ENCODE peak calls at places on chromosomes 1 and 21, in five cellular contexts. One of them, this sample, is unnamed.

GRCh38 chr1:17533201-17533600 is 6.3 kb upstream of the ARHGEF10L start:
- DNase-seq in dermis microvascular lymphatic vessel endothelial cell: no peak
- DNase-seq in iPS-NIHi11: no peak
- DNase-seq in activated CD8-positive, alpha-beta memory T cell treated with anti-CD3 and anti-CD28 coated beads for 48 hours: no peak
- DNase-seq in cerebellar nuclear complex: no peak
- DNase-seq in this sample: no peak

GRCh38 chr1:212460376-212460775 is 27.7 kb downstream of the NENF start:
- DNase-seq in dermis microvascular lymphatic vessel endothelial cell: no peak
- DNase-seq in iPS-NIHi11: no peak
- DNase-seq in activated CD8-positive, alpha-beta memory T cell treated with anti-CD3 and anti-CD28 coated beads for 48 hours: no peak
- DNase-seq in cerebellar nuclear complex: no peak
- DNase-seq in this sample: no peak

GRCh38 chr1:64471218-64471719 is 1.3 kb downstream of the CACHD1 start:
- DNase-seq in dermis microvascular lymphatic vessel endothelial cell: no peak
- DNase-seq in iPS-NIHi11: peak
- DNase-seq in activated CD8-positive, alpha-beta memory T cell treated with anti-CD3 and anti-CD28 coated beads for 48 hours: no peak
- DNase-seq in cerebellar nuclear complex: no peak
- DNase-seq in this sample: peak

GRCh38 chr1:21508580-21509350 is 458 bp upstream of the ALPL start:
- DNase-seq in dermis microvascular lymphatic vessel endothelial cell: no peak
- DNase-seq in iPS-NIHi11: peak
- DNase-seq in activated CD8-positive, alpha-beta memory T cell treated with anti-CD3 and anti-CD28 coated beads for 48 hours: no peak
- DNase-seq in cerebellar nuclear complex: no peak
- DNase-seq in this sample: peak

GRCh38 chr1:30313584-30313983 is 409.8 kb downstream of the MATN1 start:
- DNase-seq in dermis microvascular lymphatic vessel endothelial cell: no peak
- DNase-seq in iPS-NIHi11: no peak
- DNase-seq in activated CD8-positive, alpha-beta memory T cell treated with anti-CD3 and anti-CD28 coated beads for 48 hours: no peak
- DNase-seq in cerebellar nuclear complex: no peak
- DNase-seq in this sample: no peak

GRCh38 chr1:170377440-170377839 is 154.5 kb upstream of the GORAB start:
- DNase-seq in dermis microvascular lymphatic vessel endothelial cell: no peak
- DNase-seq in iPS-NIHi11: no peak
- DNase-seq in activated CD8-positive, alpha-beta memory T cell treated with anti-CD3 and anti-CD28 coated beads for 48 hours: no peak
- DNase-seq in cerebellar nuclear complex: no peak
- DNase-seq in this sample: no peak

GRCh38 chr1:1038694-1039093 is 18.8 kb downstream of the AGRN start:
- DNase-seq in dermis microvascular lymphatic vessel endothelial cell: no peak
- DNase-seq in iPS-NIHi11: no peak
- DNase-seq in activated CD8-positive, alpha-beta memory T cell treated with anti-CD3 and anti-CD28 coated beads for 48 hours: no peak
- DNase-seq in cerebellar nuclear complex: no peak
- DNase-seq in this sample: no peak

GRCh38 chr1:41493117-41493536 is 8.6 kb upstream of the EDN2 start:
- DNase-seq in dermis microvascular lymphatic vessel endothelial cell: no peak
- DNase-seq in iPS-NIHi11: no peak
- DNase-seq in activated CD8-positive, alpha-beta memory T cell treated with anti-CD3 and anti-CD28 coated beads for 48 hours: no peak
- DNase-seq in cerebellar nuclear complex: no peak
- DNase-seq in this sample: no peak

GRCh38 chr1:59879556-59879955 is 47.0 kb downstream of the CYP2J2 start:
- DNase-seq in dermis microvascular lymphatic vessel endothelial cell: peak
- DNase-seq in iPS-NIHi11: peak
- DNase-seq in activated CD8-positive, alpha-beta memory T cell treated with anti-CD3 and anti-CD28 coated beads for 48 hours: no peak
- DNase-seq in cerebellar nuclear complex: no peak
- DNase-seq in this sample: peak

GRCh38 chr1:50487725-50488124 is 64.5 kb upstream of the DMRTA2 start:
- DNase-seq in dermis microvascular lymphatic vessel endothelial cell: no peak
- DNase-seq in iPS-NIHi11: no peak
- DNase-seq in activated CD8-positive, alpha-beta memory T cell treated with anti-CD3 and anti-CD28 coated beads for 48 hours: no peak
- DNase-seq in cerebellar nuclear complex: no peak
- DNase-seq in this sample: no peak

GRCh38 chr1:9481048-9481447 is 58.2 kb upstream of the SLC25A33 start:
- DNase-seq in dermis microvascular lymphatic vessel endothelial cell: no peak
- DNase-seq in iPS-NIHi11: no peak
- DNase-seq in activated CD8-positive, alpha-beta memory T cell treated with anti-CD3 and anti-CD28 coated beads for 48 hours: no peak
- DNase-seq in cerebellar nuclear complex: no peak
- DNase-seq in this sample: no peak

GRCh38 chr1:225318706-225319575 is 108.9 kb downstream of the LBR start:
- DNase-seq in dermis microvascular lymphatic vessel endothelial cell: peak
- DNase-seq in iPS-NIHi11: peak
- DNase-seq in activated CD8-positive, alpha-beta memory T cell treated with anti-CD3 and anti-CD28 coated beads for 48 hours: no peak
- DNase-seq in cerebellar nuclear complex: no peak
- DNase-seq in this sample: peak

GRCh38 chr1:223341111-223341510 is 22.9 kb downstream of the SUSD4 start:
- DNase-seq in dermis microvascular lymphatic vessel endothelial cell: no peak
- DNase-seq in iPS-NIHi11: no peak
- DNase-seq in activated CD8-positive, alpha-beta memory T cell treated with anti-CD3 and anti-CD28 coated beads for 48 hours: no peak
- DNase-seq in cerebellar nuclear complex: no peak
- DNase-seq in this sample: no peak

GRCh38 chr21:26116456-26117011 is 54.0 kb downstream of the APP start:
- DNase-seq in dermis microvascular lymphatic vessel endothelial cell: no peak
- DNase-seq in iPS-NIHi11: no peak
- DNase-seq in activated CD8-positive, alpha-beta memory T cell treated with anti-CD3 and anti-CD28 coated beads for 48 hours: no peak
- DNase-seq in cerebellar nuclear complex: no peak
- DNase-seq in this sample: no peak

GRCh38 chr1:47585141-47585902 is 147.5 kb downstream of the FOXD2 start:
- DNase-seq in dermis microvascular lymphatic vessel endothelial cell: no peak
- DNase-seq in iPS-NIHi11: no peak
- DNase-seq in activated CD8-positive, alpha-beta memory T cell treated with anti-CD3 and anti-CD28 coated beads for 48 hours: no peak
- DNase-seq in cerebellar nuclear complex: no peak
- DNase-seq in this sample: no peak

GRCh38 chr1:114215426-114215825 is 61.8 kb upstream of the SYT6 start:
- DNase-seq in dermis microvascular lymphatic vessel endothelial cell: no peak
- DNase-seq in iPS-NIHi11: no peak
- DNase-seq in activated CD8-positive, alpha-beta memory T cell treated with anti-CD3 and anti-CD28 coated beads for 48 hours: no peak
- DNase-seq in cerebellar nuclear complex: no peak
- DNase-seq in this sample: no peak

This sample was measured in HEK293T.